ENCODE peak calls at places on chromosomes 3 and 15, in four cellular contexts. Y is breast epithelium, R is left ventricle myocardium inferior, F is choroid plexus epithelial cell. U is an unnamed sample.

GRCh38 chr3:156148946-156149348 is 28.6 kb downstream of the KCNAB1 start:
- DNase-seq in R (no peak), F (peak), Y (no peak), U (no peak)

GRCh38 chr15:79394231-79394630 is 37.9 kb upstream of the MINAR1 start:
- DNase-seq in R (no peak), F (peak), Y (no peak), U (no peak)

GRCh38 chr3:2098398-2099027 is at the start of gene CNTN4:
- DNase-seq in Y (peak), F (peak), R (peak), U (peak)

GRCh38 chr15:40584191-40584590 is 9.9 kb upstream of the KNL1 start:
- DNase-seq in R (no peak), F (no peak), Y (no peak), U (no peak)

GRCh38 chr3:90015688-90016356 is 908.4 kb downstream of the EPHA3 start:
- DNase-seq in R (no peak), Y (no peak), F (peak), U (peak)

GRCh38 chr3:59678042-59678707 is 628.4 kb upstream of the CFAP20DC start:
- DNase-seq in R (no peak), Y (no peak), F (no peak), U (peak)

GRCh38 chr3:5087209-5087608 is 34.9 kb upstream of the ARL8B start:
- DNase-seq in R (no peak), F (no peak), Y (no peak), U (no peak)

GRCh38 chr15:72835289-72835890 is 51.8 kb upstream of the ADPGK start:
- DNase-seq in F (peak), R (no peak), Y (no peak), U (peak)

GRCh38 chr3:12286927-12287726 is 1.7 kb upstream of the PPARG start:
- DNase-seq in R (peak), Y (no peak), F (peak), U (no peak)

GRCh38 chr15:47401427-47401826 is 315.9 kb upstream of the SEMA6D start:
- DNase-seq in R (no peak), F (no peak), Y (no peak), U (no peak)

GRCh38 chr3:194282436-194283122 is 68.5 kb downstream of the CPN2 start:
- DNase-seq in Y (peak), R (no peak), F (no peak), U (no peak)

GRCh38 chr3:98519351-98519750 is 3.4 kb downstream of the CLDND1 start:
- DNase-seq in Y (no peak), R (no peak), F (peak), U (peak)

GRCh38 chr3:124207873-124208473 is 216.0 kb upstream of the ROPN1 start:
- DNase-seq in F (no peak), Y (no peak), R (no peak), U (no peak)

GRCh38 chr3:1439395-1439794 is 346.6 kb downstream of the CNTN6 start:
- DNase-seq in F (no peak), R (no peak), Y (no peak), U (no peak)

GRCh38 chr3:19645093-19645492 is 288.9 kb downstream of the EFHB start:
- DNase-seq in R (no peak), Y (no peak), F (no peak), U (peak)

GRCh38 chr3:178186666-178187065 is 349.6 kb upstream of the KCNMB2 start:
- DNase-seq in F (no peak), Y (no peak), R (no peak), U (no peak)

GRCh38 chr3:126501736-126502135 is 15.8 kb downstream of the UROC1 start:
- DNase-seq in Y (no peak), F (no peak), R (peak), U (no peak)

GRCh38 chr3:188036375-188036985 is 117.5 kb upstream of the LPP start:
- DNase-seq in Y (peak), F (no peak), R (no peak), U (peak)

GRCh38 chr3:108406063-108406660 is 104.2 kb downstream of the MYH15 start:
- DNase-seq in Y (no peak), F (peak), R (no peak), U (no peak)

GRCh38 chr15:33226559-33227181 is 32.2 kb upstream of the FMN1 start:
- DNase-seq in F (peak), Y (no peak), R (no peak), U (peak)

GRCh38 chr3:168267179-168267578 is 171.5 kb upstream of the GOLIM4 start:
- DNase-seq in R (no peak), Y (no peak), F (no peak), U (no peak)

GRCh38 chr3:127790580-127791183 is 31.6 kb downstream of the MGLL start:
- DNase-seq in R (no peak), Y (no peak), F (no peak), U (no peak)

GRCh38 chr3:172213765-172214358 is 174.5 kb downstream of the FNDC3B start:
- DNase-seq in F (no peak), Y (no peak), R (no peak), U (no peak)

GRCh38 chr3:40617084-40617483 is 92.3 kb downstream of the ZNF621 start:
- DNase-seq in F (no peak), Y (no peak), R (no peak), U (no peak)

GRCh38 chr3:115823083-115823482 is 199.8 kb downstream of the GAP43 start:
- DNase-seq in Y (no peak), R (no peak), F (no peak), U (peak)

GRCh38 chr15:74657846-74658245 is 38.0 kb downstream of the EDC3 start:
- DNase-seq in R (no peak), F (peak), Y (no peak), U (peak)
- H3K4me3 ChIP-seq in R (no peak), F (no peak), Y (no peak), U (no peak)

DNA sequence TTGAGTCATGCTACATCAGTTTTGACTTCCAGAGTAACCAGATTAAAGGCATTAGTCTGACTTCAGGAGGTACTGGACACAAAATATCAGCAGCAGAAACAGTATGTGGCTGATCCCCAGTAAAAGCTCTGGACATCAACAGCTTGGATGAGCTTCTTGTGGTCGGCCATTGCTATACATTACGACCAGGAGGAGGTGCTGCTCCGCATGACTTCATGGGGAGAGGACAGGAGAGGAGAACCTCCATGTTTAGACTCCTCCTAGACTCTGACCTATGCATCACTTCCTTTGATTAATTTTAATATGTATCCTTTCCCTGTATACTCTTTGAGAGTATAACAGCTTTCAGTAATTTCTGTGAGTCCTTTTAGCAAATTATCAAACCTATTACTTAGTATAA is 285.6 kb upstream of the ARHGEF26 start:
- DNase-seq in Y (no peak), R (no peak), F (no peak), U (no peak)
- TF ChIP-seq CTCF in Y (no peak), R (no peak), F (no peak), U (no peak)

GRCh38 chr3:150218236-150218635 is 189.9 kb upstream of the TSC22D2 start:
- DNase-seq in Y (no peak), F (peak), R (no peak), U (no peak)

GRCh38 chr3:150217691-150218090 is 190.4 kb upstream of the TSC22D2 start:
- DNase-seq in F (no peak), R (no peak), Y (no peak), U (no peak)

GRCh38 chr3:150215616-150216015 is 192.5 kb upstream of the TSC22D2 start:
- DNase-seq in Y (no peak), F (peak), R (no peak), U (no peak)

GRCh38 chr3:150216041-150216811 is 191.9 kb upstream of the TSC22D2 start:
- DNase-seq in Y (no peak), F (peak), R (peak), U (peak)

DNA sequence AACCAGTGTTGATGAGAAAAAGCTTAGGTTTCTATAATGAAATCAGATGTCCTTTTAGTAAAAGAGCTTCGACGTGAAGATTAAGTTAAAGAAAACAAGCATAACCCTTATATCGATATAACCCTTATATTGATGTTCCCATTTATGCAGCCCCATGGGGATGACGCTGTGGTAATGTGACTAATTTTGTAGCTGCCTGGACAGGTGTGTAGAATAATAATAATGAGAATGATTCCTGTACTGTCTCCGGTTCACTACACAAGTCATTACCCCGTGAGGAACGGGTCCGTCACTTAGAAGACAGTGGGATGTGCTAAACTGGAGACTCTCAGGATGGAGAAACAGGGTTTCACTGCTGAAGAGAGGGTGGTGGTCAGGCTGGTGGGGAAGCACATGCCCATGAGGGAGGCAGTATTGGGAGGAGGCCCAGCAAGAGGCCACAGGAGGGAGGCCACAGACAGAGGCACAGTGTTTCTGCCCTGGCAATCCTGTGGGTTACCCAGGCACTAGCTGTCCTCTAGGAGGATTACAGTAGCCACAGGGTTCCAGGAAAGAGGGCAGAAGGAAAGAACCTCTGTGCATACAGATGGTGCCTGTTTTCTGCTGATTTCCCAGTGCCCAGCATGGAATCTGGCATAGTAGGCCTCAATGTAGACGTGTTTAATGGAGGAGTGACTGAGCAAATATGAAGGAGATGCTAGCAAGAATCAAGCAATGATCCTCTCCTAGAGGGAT is 191.1 kb upstream of the TSC22D2 start:
- DNase-seq in Y (no peak), R (no peak), F (no peak), U (peak)
- H3K4me3 ChIP-seq in Y (no peak), R (no peak), F (no peak), U (no peak)

GRCh38 chr3:14465425-14465824 is 63.0 kb downstream of the SLC6A6 start:
- DNase-seq in Y (no peak), F (no peak), R (no peak), U (no peak)

GRCh38 chr3:14471690-14472089 is 68.5 kb downstream of the GRIP2 start:
- DNase-seq in F (no peak), R (no peak), Y (no peak), U (no peak)

GRCh38 chr3:14467723-14468620 is 65.6 kb downstream of the SLC6A6 start:
- DNase-seq in Y (no peak), F (peak), R (no peak), U (peak)

GRCh38 chr3:14466179-14466903 is 63.9 kb downstream of the SLC6A6 start:
- DNase-seq in F (no peak), R (no peak), Y (no peak), U (no peak)

DNA sequence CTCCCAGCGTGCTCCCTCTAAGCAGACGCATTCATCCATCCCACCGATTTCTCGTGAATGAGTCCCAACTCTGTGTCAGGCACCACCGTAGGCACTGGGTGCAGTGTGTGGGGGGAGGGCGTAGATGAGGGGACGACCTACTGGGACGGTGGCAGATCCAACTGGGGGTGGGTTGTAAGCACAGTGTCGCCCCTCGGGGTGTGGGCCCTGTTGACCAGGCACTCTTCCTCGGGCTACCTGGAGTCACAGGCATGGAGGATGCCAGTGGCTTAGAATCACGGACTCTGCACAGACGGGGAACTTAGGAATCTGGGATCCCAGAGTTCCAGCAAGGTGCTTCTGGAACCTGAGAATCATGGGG is 66.2 kb downstream of the SLC6A6 start:
- DNase-seq in R (no peak), F (no peak), Y (no peak), U (no peak)
- TF ChIP-seq CTCF in R (no peak), F (no peak), Y (no peak), U (no peak)

GRCh38 chr15:63190993-63191392 is 1.6 kb downstream of the RAB8B start:
- DNase-seq in R (no peak), Y (no peak), F (no peak), U (no peak)
- H3K4me3 ChIP-seq in R (peak), Y (peak), F (peak), U (no peak)

GRCh38 chr15:27234593-27234992 is 263.6 kb downstream of the GABRG3 start:
- DNase-seq in Y (no peak), F (no peak), R (no peak), U (no peak)
- TF ChIP-seq CTCF in Y (no peak), F (no peak), R (no peak), U (no peak)

U was measured in epithelial cell of esophagus.